ENCODE peak calls at places on chromosomes 6 and 20, in eight cellular contexts. G is H9, X is tibial artery, N is GM10248, U is T-helper 9 cell, I is fibroblast of lung, S is HEK293T, J is activated gamma-delta T cell treated with Interleukin-2 at 50 U/mL for 16 hours. E is an unnamed sample.

GRCh38 chr6:31779908-31780307 is 2.8 kb upstream of the VWA7 start:
- DNase-seq in I (no peak), G (no peak), U (no peak), J (no peak), X (no peak), N (no peak), S (no peak), E (no peak)

GRCh38 chr20:52081791-52082190 is 109.8 kb downstream of the ZFP64 start:
- DNase-seq in I (no peak), G (no peak), S (no peak), J (no peak), X (no peak), N (no peak), U (no peak), E (no peak)

GRCh38 chr20:10448270-10449156 is 13.4 kb downstream of the SLX4IP start:
- DNase-seq in G (no peak), I (peak), X (no peak), N (no peak), J (no peak), U (no peak), S (no peak), E (no peak)

GRCh38 chr20:50792708-50793574 is 1.9 kb upstream of the BCAS4 start:
- DNase-seq in X (no peak), I (peak), J (no peak), U (no peak), N (no peak), S (no peak), G (no peak), E (peak)

GRCh38 chr6:44221291-44221960 is 2.0 kb upstream of the SLC29A1 start:
- DNase-seq in I (peak), J (peak), S (peak), X (peak), G (peak), N (peak), U (peak), E (peak)

GRCh38 chr20:20364747-20365558 is 3.0 kb upstream of the INSM1 start:
- DNase-seq in G (no peak), X (no peak), S (no peak), U (no peak), N (no peak), J (no peak), I (no peak), E (no peak)

GRCh38 chr20:14896569-14896968 is 559.2 kb upstream of the FLRT3 start:
- DNase-seq in U (no peak), G (no peak), S (no peak), I (no peak), J (no peak), X (no peak), N (no peak), E (no peak)

GRCh38 chr20:47620808-47621805 is 119.4 kb downstream of the NCOA3 start:
- DNase-seq in U (no peak), J (no peak), I (peak), S (peak), X (no peak), N (peak), G (no peak), E (no peak)

GRCh38 chr20:40848530-40848929 is 159.5 kb upstream of the MAFB start:
- DNase-seq in S (no peak), G (no peak), X (no peak), I (no peak), N (no peak), J (no peak), U (no peak), E (no peak)

GRCh38 chr6:150857062-150857905 is 8.2 kb upstream of the MTHFD1L start:
- DNase-seq in S (no peak), X (no peak), J (no peak), U (no peak), N (no peak), G (no peak), I (peak), E (no peak)

GRCh38 chr6:100633096-100633766 is 168.5 kb upstream of the SIM1 start:
- DNase-seq in U (no peak), S (no peak), X (no peak), G (no peak), J (no peak), I (peak), N (no peak), E (no peak)

GRCh38 chr6:160837146-160837545 is 135.1 kb downstream of the PLG start:
- DNase-seq in J (no peak), N (no peak), I (no peak), U (no peak), X (no peak), S (no peak), G (peak), E (no peak)

GRCh38 chr6:85662251-85662650 is 19.6 kb upstream of the SYNCRIP start:
- DNase-seq in U (no peak), G (no peak), X (no peak), I (no peak), S (no peak), J (no peak), N (no peak), E (no peak)

GRCh38 chr6:36757206-36757605 is 59.6 kb downstream of the RAB44 start:
- DNase-seq in U (peak), N (peak), X (no peak), G (no peak), I (no peak), J (no peak), S (no peak), E (no peak)

GRCh38 chr6:143506620-143507019 is 4.9 kb downstream of the FUCA2 start:
- DNase-seq in G (no peak), I (no peak), S (no peak), X (no peak), N (no peak), J (no peak), U (no peak), E (no peak)

GRCh38 chr6:137370871-137371633 is 123.1 kb downstream of the OLIG3 start:
- DNase-seq in G (no peak), J (no peak), S (no peak), N (peak), I (peak), U (no peak), X (no peak), E (no peak)

GRCh38 chr6:151016107-151016506 is 150.6 kb downstream of the MTHFD1L start:
- DNase-seq in X (no peak), N (no peak), S (no peak), U (no peak), J (no peak), G (no peak), I (no peak), E (no peak)

GRCh38 chr20:35111141-35111888 is 18.7 kb upstream of the TRPC4AP start:
- DNase-seq in X (no peak), J (no peak), S (no peak), N (no peak), G (no peak), I (peak), U (no peak), E (no peak)

GRCh38 chr20:47847882-47848485 is 62.7 kb upstream of the SULF2 start:
- DNase-seq in N (no peak), I (no peak), X (no peak), G (no peak), U (no peak), S (no peak), J (no peak), E (no peak)